ENCODE peak calls at places on chromosomes 2 and 18, in six cellular contexts. K is ascending aorta, V is endothelial cell, B is coronary artery, J is NB4, L is psoas muscle. H is an unnamed sample.

GRCh38 chr2:239276813-239277193 is 124.0 kb downstream of the HDAC4 start:
- DNase-seq in K (no peak), V (no peak), B (peak), J (peak), L (no peak), H (no peak)

GRCh38 chr2:195535911-195536522 is 121.0 kb upstream of the SLC39A10 start:
- DNase-seq in K (peak), V (no peak), B (no peak), J (peak), L (no peak), H (no peak)

GRCh38 chr2:74620671-74621070 is 27.5 kb downstream of the M1AP start:
- DNase-seq in K (no peak), V (no peak), B (no peak), J (no peak), L (no peak), H (no peak)

GRCh38 chr2:86301010-86301409 is 36.4 kb downstream of the REEP1 start:
- DNase-seq in K (no peak), V (no peak), B (no peak), J (no peak), L (no peak), H (no peak)

GRCh38 chr2:20620696-20621365 is 30.1 kb downstream of the HS1BP3 start:
- DNase-seq in K (peak), V (no peak), B (peak), J (no peak), L (peak), H (no peak)

GRCh38 chr2:133674433-133675331 is 106.4 kb upstream of the NCKAP5 start:
- DNase-seq in K (no peak), V (peak), B (no peak), J (no peak), L (peak), H (no peak)

GRCh38 chr2:102238778-102239177 is 52.0 kb downstream of the IL1RL2 start:
- DNase-seq in K (no peak), V (no peak), B (no peak), J (no peak), L (no peak), H (no peak)

GRCh38 chr2:62304429-62305417 is 108.8 kb downstream of the B3GNT2 start:
- DNase-seq in K (peak), V (peak), B (peak), J (peak), L (peak), H (peak)

GRCh38 chr18:52451252-52451651 is 111.3 kb downstream of the DCC start:
- DNase-seq in K (no peak), V (no peak), B (no peak), J (no peak), L (no peak), H (no peak)

GRCh38 chr18:73842795-73843394 is 304.7 kb downstream of the FBXO15 start:
- DNase-seq in K (no peak), V (peak), B (no peak), J (peak), L (peak), H (no peak)

GRCh38 chr2:104923665-104924064 is 69.8 kb downstream of the POU3F3 start:
- DNase-seq in K (no peak), V (no peak), B (no peak), J (no peak), L (no peak), H (no peak)
- TF ChIP-seq CTCF in K (no peak), V (no peak), B (no peak), J (no peak), L (no peak), H (no peak)

GRCh38 chr2:141906673-141907072 is 224.1 kb downstream of the LRP1B start:
- DNase-seq in K (no peak), V (no peak), B (no peak), J (no peak), L (no peak), H (no peak)
- TF ChIP-seq CTCF in K (no peak), V (no peak), B (no peak), J (no peak), L (no peak), H (no peak)

GRCh38 chr2:50295596-50295995 is 736.3 kb downstream of the NRXN1 start:
- DNase-seq in K (no peak), V (no peak), B (no peak), J (no peak), L (no peak), H (no peak)

GRCh38 chr2:50290718-50291117 is 741.2 kb downstream of the NRXN1 start:
- DNase-seq in K (no peak), V (no peak), B (no peak), J (no peak), L (no peak), H (no peak)

GRCh38 chr2:50291535-50291934 is 740.4 kb downstream of the NRXN1 start:
- DNase-seq in K (no peak), V (no peak), B (no peak), J (no peak), L (no peak), H (no peak)
- TF ChIP-seq CTCF in K (no peak), V (no peak), B (no peak), J (no peak), L (no peak), H (no peak)

GRCh38 chr2:5693288-5694015 is 1.3 kb downstream of the SOX11 start:
- DNase-seq in K (no peak), V (peak), B (no peak), J (no peak), L (no peak), H (no peak)

GRCh38 chr2:5692561-5693287 is 540 bp downstream of the SOX11 start:
- DNase-seq in K (no peak), V (peak), B (no peak), J (no peak), L (peak), H (no peak)

GRCh38 chr2:5690718-5691658 is 1.2 kb upstream of the SOX11 start:
- DNase-seq in K (no peak), V (peak), B (no peak), J (no peak), L (no peak), H (no peak)

GRCh38 chr2:5690231-5690630 is 2.0 kb upstream of the SOX11 start:
- DNase-seq in K (no peak), V (no peak), B (no peak), J (no peak), L (no peak), H (no peak)

GRCh38 chr2:5691659-5692529 is at the start of gene SOX11:
- DNase-seq in K (no peak), V (peak), B (no peak), J (no peak), L (peak), H (no peak)
- TF ChIP-seq CTCF in K (no peak), V (no peak), B (no peak), J (no peak), L (peak), H (no peak)

GRCh38 chr18:5388896-5389295 is 93.4 kb upstream of the ZBTB14 start:
- DNase-seq in K (no peak), V (no peak), B (no peak), J (no peak), L (no peak), H (no peak)
- TF ChIP-seq CTCF in K (no peak), V (no peak), B (no peak), J (no peak), L (no peak), H (no peak)

GRCh38 chr2:10935953-10936942 is 24.5 kb downstream of the KCNF1 start:
- DNase-seq in K (no peak), V (peak), B (no peak), J (peak), L (no peak), H (no peak)
- TF ChIP-seq CTCF in K (no peak), V (no peak), B (no peak), J (no peak), L (no peak), H (no peak)

GRCh38 chr2:130963058-130963848 is 126.5 kb downstream of the ARHGEF4 start:
- DNase-seq in K (no peak), V (no peak), B (no peak), J (no peak), L (no peak), H (no peak)

GRCh38 chr2:130964931-130965330 is 128.2 kb downstream of the ARHGEF4 start:
- DNase-seq in K (no peak), V (no peak), B (no peak), J (no peak), L (no peak), H (no peak)

GRCh38 chr2:130967020-130967495 is 126.2 kb downstream of the FAM168B start:
- DNase-seq in K (no peak), V (no peak), B (no peak), J (no peak), L (no peak), H (no peak)

GRCh38 chr2:130966149-130967019 is 126.9 kb downstream of the FAM168B start:
- DNase-seq in K (no peak), V (peak), B (no peak), J (no peak), L (no peak), H (no peak)

DNA sequence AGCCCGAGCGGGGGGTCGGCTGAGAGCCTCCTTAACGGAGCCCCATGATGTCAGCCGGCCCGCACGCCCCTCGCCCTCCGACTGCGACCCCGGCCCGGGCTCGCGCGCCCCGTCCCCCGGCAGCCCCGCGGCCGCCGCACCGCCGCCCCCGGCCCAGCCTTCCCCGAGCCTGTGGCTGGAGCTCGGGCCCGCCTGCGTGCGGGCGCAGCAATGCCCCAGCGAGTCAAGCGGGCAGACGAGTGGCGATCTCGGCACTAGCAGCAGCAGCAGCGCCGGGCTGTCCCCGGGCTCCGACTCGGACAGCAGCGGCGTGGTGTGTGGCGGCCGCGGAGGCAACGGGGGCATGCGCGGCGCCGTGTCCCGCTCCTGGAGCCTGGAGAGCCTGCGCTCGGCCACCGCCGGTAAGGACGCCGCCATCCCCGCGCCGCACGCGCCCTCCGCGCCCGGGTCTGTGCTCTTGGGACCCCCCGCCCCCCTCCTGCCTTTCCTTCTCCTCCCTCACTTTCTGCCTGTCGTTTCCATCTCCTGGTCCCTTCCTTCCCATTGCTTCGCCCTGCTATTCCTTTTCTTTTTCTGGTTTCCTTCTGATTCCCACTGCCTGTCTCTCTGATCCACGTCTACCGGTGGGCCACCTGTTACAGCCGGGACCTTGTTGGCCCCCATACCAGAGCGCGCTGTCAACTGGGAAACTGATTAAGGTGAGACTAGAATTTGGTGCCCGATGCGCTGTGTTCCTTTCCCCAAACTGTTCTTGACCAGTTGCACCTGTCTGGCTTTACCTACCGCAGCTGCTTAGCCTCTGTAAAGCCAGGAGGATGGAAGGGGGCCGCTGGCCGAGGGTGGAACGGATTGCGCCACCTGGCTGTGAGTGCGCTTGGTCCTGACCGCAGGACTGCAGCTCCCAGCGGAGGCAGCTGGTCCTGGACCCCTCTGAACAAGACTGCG is 127.4 kb downstream of the ARHGEF4 start:
- DNase-seq in K (no peak), V (peak), B (no peak), J (peak), L (no peak), H (no peak)
- TF ChIP-seq CTCF in K (no peak), V (peak), B (no peak), J (peak), L (peak), H (no peak)

GRCh38 chr2:171521361-171522056 is 765 bp upstream of the CYBRD1 start:
- DNase-seq in K (no peak), V (no peak), B (no peak), J (peak), L (no peak), H (no peak)

GRCh38 chr2:171523969-171524401 is 1.7 kb downstream of the CYBRD1 start:
- DNase-seq in K (no peak), V (no peak), B (no peak), J (peak), L (no peak), H (no peak)

GRCh38 chr2:171523339-171523931 is 1.2 kb downstream of the CYBRD1 start:
- DNase-seq in K (peak), V (peak), B (peak), J (peak), L (peak), H (peak)

GRCh38 chr2:171522804-171523338 is 597 bp downstream of the CYBRD1 start:
- DNase-seq in K (no peak), V (peak), B (no peak), J (peak), L (peak), H (no peak)

DNA sequence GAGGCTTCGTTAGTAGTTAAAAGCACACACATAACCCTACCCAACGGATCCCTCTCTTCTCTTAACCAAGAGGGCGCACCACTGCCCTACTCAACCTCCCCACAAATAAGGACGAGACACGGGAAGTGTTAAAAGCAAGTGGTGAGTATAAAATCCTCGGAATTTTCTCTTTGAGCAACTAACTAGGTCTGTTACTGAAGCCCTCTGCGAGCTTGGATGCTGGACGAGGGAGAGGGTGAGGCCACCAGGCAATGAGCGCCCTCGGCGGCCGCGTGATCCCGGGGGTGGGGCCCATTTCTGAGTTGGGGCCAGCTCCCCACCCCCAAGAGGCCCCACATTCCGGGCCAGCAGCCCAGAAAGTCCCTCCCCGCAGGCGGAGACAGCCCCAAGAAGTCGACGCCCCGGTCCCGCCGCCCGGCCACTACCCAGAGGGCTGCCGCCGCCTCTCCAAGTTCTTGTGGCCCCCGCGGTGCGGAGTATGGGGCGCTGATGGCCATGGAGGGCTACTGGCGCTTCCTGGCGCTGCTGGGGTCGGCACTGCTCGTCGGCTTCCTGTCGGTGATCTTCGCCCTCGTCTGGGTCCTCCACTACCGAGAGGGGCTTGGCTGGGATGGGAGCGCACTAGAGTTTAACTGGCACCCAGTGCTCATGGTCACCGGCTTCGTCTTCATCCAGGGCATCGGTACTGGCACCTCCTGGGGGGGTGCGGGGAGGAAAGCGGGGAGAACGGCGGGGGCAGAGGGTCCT is at the start of gene CYBRD1:
- DNase-seq in K (peak), V (no peak), B (peak), J (peak), L (peak), H (peak)
- TF ChIP-seq CTCF in K (no peak), V (no peak), B (no peak), J (no peak), L (no peak), H (no peak)

H was measured in thoracic aorta.